ENCODE peak calls at places on chromosome 19, in nine cellular contexts. M, J, O, F, S, T, D, L and I are unnamed samples.

GRCh38 chr19:50838239-50838638 is 4.9 kb upstream of the KLK15 start:
- DNase-seq in T (no peak), J (no peak), L (no peak), S (no peak), D (no peak), O (no peak), F (no peak), M (peak), I (no peak)

GRCh38 chr19:13262450-13262849 is 112.2 kb downstream of the IER2 start:
- DNase-seq in D (peak), M (peak), T (no peak), O (no peak), S (peak), J (no peak), L (peak), F (no peak), I (no peak)

GRCh38 chr19:19461671-19462622 is 53.4 kb downstream of the TSSK6 start:
- DNase-seq in D (peak), T (peak), M (peak), O (peak), L (peak), J (peak), F (no peak), S (peak), I (no peak)

GRCh38 chr19:48480476-48481190 is 11.5 kb downstream of the CYTH2 start:
- DNase-seq in J (peak), T (peak), F (peak), D (no peak), O (no peak), M (peak), L (peak), S (no peak), I (peak)

GRCh38 chr19:45499196-45500180 is 1.2 kb downstream of the PPM1N start:
- DNase-seq in T (peak), L (peak), M (peak), D (peak), J (no peak), O (peak), F (peak), S (no peak), I (peak)

GRCh38 chr19:7478173-7478842 is 10.5 kb downstream of the PEX11G start:
- DNase-seq in F (no peak), D (no peak), J (no peak), O (no peak), M (peak), L (no peak), S (no peak), T (no peak), I (no peak)

GRCh38 chr19:3976495-3977241 is 5.8 kb upstream of the DAPK3 start:
- DNase-seq in O (no peak), J (peak), D (no peak), T (no peak), M (peak), L (no peak), F (no peak), S (peak), I (no peak)

GRCh38 chr19:19111967-19112580 is 26.2 kb downstream of the TMEM161A start:
- DNase-seq in T (no peak), L (no peak), J (no peak), S (no peak), M (peak), O (no peak), D (no peak), F (no peak), I (no peak)

GRCh38 chr19:2477732-2478191 is 1.8 kb downstream of the GADD45B start:
- DNase-seq in L (peak), O (no peak), S (peak), F (peak), D (no peak), J (peak), T (no peak), M (peak), I (peak)

GRCh38 chr19:29841209-29841558 is 29.4 kb downstream of the CCNE1 start:
- DNase-seq in S (peak), T (no peak), O (no peak), L (no peak), J (no peak), D (no peak), M (peak), F (no peak), I (no peak)

GRCh38 chr19:6271721-6272410 is 7.9 kb downstream of the MLLT1 start:
- DNase-seq in T (no peak), M (peak), D (peak), F (no peak), J (peak), S (peak), O (no peak), L (peak), I (no peak)

GRCh38 chr19:6059396-6059947 is 50.8 kb downstream of the RFX2 start:
- DNase-seq in T (no peak), J (no peak), O (no peak), L (no peak), F (no peak), S (no peak), D (no peak), M (no peak), I (no peak)

GRCh38 chr19:40530091-40530901 is 46.4 kb upstream of the SHKBP1 start:
- DNase-seq in M (peak), D (no peak), F (no peak), L (no peak), O (no peak), S (no peak), J (peak), T (no peak), I (no peak)

GRCh38 chr19:41920878-41921277 is 7.4 kb downstream of the ERFL start:
- DNase-seq in M (peak), T (no peak), F (no peak), D (no peak), L (no peak), S (no peak), J (no peak), O (no peak), I (peak)

GRCh38 chr19:11269408-11269807 is 7.1 kb upstream of the DOCK6 start:
- DNase-seq in T (no peak), S (no peak), J (no peak), M (no peak), L (peak), O (no peak), F (no peak), D (no peak), I (no peak)

GRCh38 chr19:3785938-3786824 is at the start of gene MATK:
- DNase-seq in O (no peak), F (no peak), T (peak), S (no peak), L (no peak), D (no peak), M (peak), J (no peak), I (peak)

GRCh38 chr19:29880498-29881081 is 61.4 kb upstream of the URI1 start:
- DNase-seq in D (no peak), F (no peak), L (no peak), T (no peak), J (no peak), S (no peak), M (no peak), O (no peak), I (no peak)

GRCh38 chr19:54188224-54188871 is 1.0 kb downstream of the MBOAT7 start:
- DNase-seq in F (peak), M (peak), O (no peak), D (no peak), T (peak), J (no peak), S (no peak), L (peak), I (peak)

GRCh38 chr19:18428837-18429674 is 8.9 kb downstream of the ISYNA1 start:
- DNase-seq in J (peak), O (no peak), T (peak), D (peak), L (peak), M (peak), S (peak), F (peak), I (peak)

GRCh38 chr19:33472696-33473624 is 48.6 kb downstream of the PEPD start:
- DNase-seq in O (no peak), F (no peak), M (no peak), D (peak), T (no peak), J (no peak), L (peak), S (peak), I (no peak)

GRCh38 chr19:28960986-28961705 is 251.8 kb downstream of the UQCRFS1 start:
- DNase-seq in L (no peak), T (no peak), O (no peak), D (no peak), M (no peak), J (no peak), F (no peak), S (peak), I (no peak)

GRCh38 chr19:9995079-9995478 is 15.2 kb downstream of the COL5A3 start:
- DNase-seq in L (no peak), T (no peak), D (no peak), F (no peak), O (no peak), S (no peak), J (no peak), M (no peak), I (no peak)

GRCh38 chr19:12365372-12366162 is at the start of gene ZNF442:
- DNase-seq in F (peak), M (peak), O (peak), T (peak), J (peak), S (peak), L (peak), D (peak), I (peak)

GRCh38 chr19:6700586-6701316 is 19.7 kb downstream of the C3 start:
- DNase-seq in O (no peak), D (no peak), T (no peak), M (no peak), L (no peak), F (no peak), S (no peak), J (no peak), I (no peak)

GRCh38 chr19:33339750-33340029 is 33.8 kb upstream of the CEBPG start:
- DNase-seq in O (no peak), S (no peak), L (no peak), M (no peak), F (no peak), T (no peak), J (no peak), D (no peak), I (no peak)

GRCh38 chr19:40510526-40511115 is 43.8 kb downstream of the SPTBN4 start:
- DNase-seq in F (no peak), L (no peak), O (no peak), J (no peak), S (no peak), M (no peak), D (no peak), T (no peak), I (no peak)

GRCh38 chr19:5719274-5719960 is 529 bp downstream of the LONP1 start:
- DNase-seq in T (no peak), J (no peak), F (no peak), S (no peak), M (peak), D (no peak), O (no peak), L (peak), I (no peak)